ENCODE peak calls at places on chromosome 20, in seven cellular contexts. O is stimulated activated CD4-positive, alpha-beta T cell treated with anti-CD3 and anti-CD28 coated beads, Interleukin-1b, Interleukin-23, amount 100 ng/mL, for 4 hours; Z is cardiac muscle cell; E is SIG-M5; A is spleen; G is NCI-H2171 treated with DMSO at 0.1 percent for 48 hours; D is EL. Q is an unnamed sample.

GRCh38 chr20:39378781-39379180 is 416.6 kb downstream of the DHX35 start:
- DNase-seq in O (no peak), Z (no peak), E (no peak), A (no peak), G (no peak), D (no peak), Q (no peak)

GRCh38 chr20:9043364-9043763 is 25.5 kb upstream of the PLCB4 start:
- DNase-seq in O (no peak), Z (no peak), E (no peak), A (no peak), G (no peak), D (no peak), Q (no peak)

GRCh38 chr20:25236450-25237304 is 11.2 kb upstream of the PYGB start:
- DNase-seq in O (no peak), Z (no peak), E (no peak), A (no peak), G (no peak), D (no peak), Q (no peak)

GRCh38 chr20:36499723-36500501 is 41.4 kb upstream of the MYL9 start:
- DNase-seq in O (no peak), Z (no peak), E (no peak), A (no peak), G (no peak), D (peak), Q (no peak)

GRCh38 chr20:25532015-25532751 is 53.1 kb downstream of the NINL start:
- DNase-seq in O (no peak), Z (no peak), E (no peak), A (no peak), G (no peak), D (no peak), Q (no peak)

GRCh38 chr20:52171025-52171424 is 20.6 kb downstream of the ZFP64 start:
- DNase-seq in O (no peak), Z (no peak), E (no peak), A (no peak), G (no peak), D (no peak), Q (no peak)

GRCh38 chr20:13858496-13859270 is 73.9 kb downstream of the NDUFAF5 start:
- DNase-seq in O (no peak), Z (no peak), E (no peak), A (no peak), G (no peak), D (peak), Q (no peak)

GRCh38 chr20:62365814-62366369 is 1.2 kb downstream of the LAMA5 start:
- DNase-seq in O (no peak), Z (no peak), E (no peak), A (no peak), G (peak), D (no peak), Q (peak)

GRCh38 chr20:58065508-58066361 is 162.7 kb downstream of the ANKRD60 start:
- DNase-seq in O (no peak), Z (no peak), E (no peak), A (no peak), G (no peak), D (no peak), Q (no peak)

GRCh38 chr20:56395166-56395565 is 2.7 kb downstream of the CSTF1 start:
- DNase-seq in O (no peak), Z (no peak), E (no peak), A (no peak), G (no peak), D (no peak), Q (no peak)

GRCh38 chr20:63508072-63508768 is 9.3 kb upstream of the EEF1A2 start:
- DNase-seq in O (no peak), Z (no peak), E (no peak), A (no peak), G (peak), D (no peak), Q (no peak)

GRCh38 chr20:54218470-54218869 is 10.6 kb downstream of the PFDN4 start:
- DNase-seq in O (no peak), Z (no peak), E (no peak), A (no peak), G (no peak), D (no peak), Q (no peak)

Q was measured in HAP-1.